ENCODE peak calls at places on chromosomes 13 and 19, in five cellular contexts. B is uterus, U is suprapubic skin, Z is kidney, K is heart right ventricle. P is an unnamed sample.

GRCh38 chr19:19171110-19171672 is 1.1 kb upstream of the MEF2B start:
- DNase-seq in Z (no peak), B (no peak), U (no peak), K (no peak), P (no peak)

GRCh38 chr13:33057019-33057785 is 41.0 kb downstream of the KL start:
- DNase-seq in K (no peak), Z (no peak), U (no peak), B (no peak), P (no peak)

GRCh38 chr13:42788601-42789000 is 7.2 kb downstream of the FAM216B start:
- DNase-seq in Z (no peak), U (no peak), K (no peak), B (no peak), P (no peak)

GRCh38 chr13:37868691-37869505 is 674 bp downstream of the TRPC4 start:
- DNase-seq in Z (peak; percentile 49), K (no peak), U (no peak), B (no peak), P (no peak)

GRCh38 chr13:52162279-52163101 is 3.1 kb upstream of the NEK3 start:
- DNase-seq in U (no peak), Z (no peak), K (no peak), B (no peak), P (no peak)

GRCh38 chr13:64782459-64782858 is 2447.7 kb downstream of the PCDH9 start:
- DNase-seq in K (no peak), B (no peak), U (no peak), Z (no peak), P (no peak)

GRCh38 chr19:1364070-1364719 is 19.5 kb upstream of the NDUFS7 start:
- DNase-seq in Z (no peak), U (no peak), B (no peak), K (no peak), P (no peak)

GRCh38 chr13:98761126-98761978 is 8.9 kb upstream of the SLC15A1 start:
- DNase-seq in K (no peak), B (no peak), Z (no peak), U (no peak), P (no peak)

GRCh38 chr13:92963029-92963428 is 263.6 kb upstream of the GPC6 start:
- DNase-seq in U (no peak), Z (no peak), B (no peak), K (no peak), P (no peak)

GRCh38 chr13:105627270-105627669 is 908.2 kb downstream of the EFNB2 start:
- DNase-seq in Z (no peak), U (no peak), B (no peak), K (no peak), P (no peak)

GRCh38 chr19:15331419-15332310 is 674 bp downstream of the BRD4 start:
- DNase-seq in K (peak; percentile 58), B (peak; percentile 69), U (peak; percentile 78), Z (peak; percentile 86), P (peak; percentile 60)

GRCh38 chr13:97302611-97303010 is 80.5 kb downstream of the MBNL2 start:
- DNase-seq in Z (no peak), U (no peak), B (no peak), K (no peak), P (no peak)

GRCh38 chr13:97267418-97268059 is 45.4 kb downstream of the MBNL2 start:
- DNase-seq in Z (no peak), K (no peak), B (no peak), U (no peak), P (no peak)

GRCh38 chr19:33260628-33261418 is 35.2 kb upstream of the SLC7A10 start:
- DNase-seq in Z (no peak), K (no peak), U (no peak), B (no peak), P (peak; percentile 57)

GRCh38 chr13:33347866-33348265 is 62.3 kb upstream of the STARD13 start:
- DNase-seq in B (no peak), K (no peak), Z (no peak), U (no peak), P (no peak)

GRCh38 chr19:14383898-14384669 is 2.8 kb downstream of the ADGRE5 start:
- DNase-seq in K (no peak), Z (no peak), B (peak; percentile 53), U (peak; percentile 72), P (no peak)

GRCh38 chr13:47087841-47088240 is 191.0 kb upstream of the HTR2A start:
- DNase-seq in B (no peak), K (no peak), U (no peak), Z (no peak), P (no peak)

GRCh38 chr13:101556676-101557121 is 104.2 kb downstream of the ITGBL1 start:
- DNase-seq in B (no peak), K (no peak), Z (no peak), U (no peak), P (no peak)

GRCh38 chr19:21084343-21084742 is 2.3 kb downstream of the ZNF714 start:
- DNase-seq in B (no peak), U (no peak), K (no peak), Z (no peak), P (no peak)

GRCh38 chr13:60431108-60431700 is 34.2 kb downstream of the TDRD3 start:
- DNase-seq in U (no peak), Z (no peak), K (no peak), B (no peak), P (no peak)

GRCh38 chr13:63643543-63643942 is 2227.9 kb upstream of the PCDH20 start:
- DNase-seq in B (no peak), K (no peak), U (no peak), Z (no peak), P (no peak)

GRCh38 chr13:44398606-44399005 is 25.0 kb downstream of the SERP2 start:
- DNase-seq in U (no peak), Z (no peak), K (no peak), B (no peak), P (no peak)

GRCh38 chr19:6260912-6261636 is 18.7 kb downstream of the MLLT1 start:
- DNase-seq in K (no peak), Z (no peak), B (no peak), U (no peak), P (no peak)

GRCh38 chr13:59494560-59494970 is 669.2 kb downstream of the DIAPH3 start:
- DNase-seq in B (no peak), U (no peak), K (no peak), Z (no peak), P (peak; percentile 30)

GRCh38 chr19:54162884-54163283 is 3.4 kb upstream of the LENG1 start:
- DNase-seq in U (no peak), B (no peak), K (no peak), Z (peak; percentile 72), P (no peak)

GRCh38 chr19:54159352-54160181 is at the start of gene LENG1:
- DNase-seq in B (peak; percentile 99), K (peak; percentile 96), U (peak; percentile 100), Z (peak; percentile 100), P (peak; percentile 99)

GRCh38 chr19:54160182-54160811 is 776 bp upstream of the LENG1 start:
- DNase-seq in U (no peak), B (no peak), Z (peak; percentile 80), K (no peak), P (no peak)

GRCh38 chr19:54162241-54162805 is 2.8 kb upstream of the LENG1 start:
- DNase-seq in K (peak; percentile 82), B (peak; percentile 82), Z (peak; percentile 96), U (peak; percentile 95), P (peak; percentile 84)

GRCh38 chr19:54160948-54161347 is 1.4 kb upstream of the LENG1 start:
- DNase-seq in K (no peak), B (no peak), U (no peak), Z (peak; percentile 71), P (no peak)
- H3K27ac ChIP-seq in K (peak overlapping the region; percentile 70), B (peak overlapping the region; percentile 85), U (no peak overlapping the region), Z (no peak overlapping the region), P (no peak overlapping the region)

DNA sequence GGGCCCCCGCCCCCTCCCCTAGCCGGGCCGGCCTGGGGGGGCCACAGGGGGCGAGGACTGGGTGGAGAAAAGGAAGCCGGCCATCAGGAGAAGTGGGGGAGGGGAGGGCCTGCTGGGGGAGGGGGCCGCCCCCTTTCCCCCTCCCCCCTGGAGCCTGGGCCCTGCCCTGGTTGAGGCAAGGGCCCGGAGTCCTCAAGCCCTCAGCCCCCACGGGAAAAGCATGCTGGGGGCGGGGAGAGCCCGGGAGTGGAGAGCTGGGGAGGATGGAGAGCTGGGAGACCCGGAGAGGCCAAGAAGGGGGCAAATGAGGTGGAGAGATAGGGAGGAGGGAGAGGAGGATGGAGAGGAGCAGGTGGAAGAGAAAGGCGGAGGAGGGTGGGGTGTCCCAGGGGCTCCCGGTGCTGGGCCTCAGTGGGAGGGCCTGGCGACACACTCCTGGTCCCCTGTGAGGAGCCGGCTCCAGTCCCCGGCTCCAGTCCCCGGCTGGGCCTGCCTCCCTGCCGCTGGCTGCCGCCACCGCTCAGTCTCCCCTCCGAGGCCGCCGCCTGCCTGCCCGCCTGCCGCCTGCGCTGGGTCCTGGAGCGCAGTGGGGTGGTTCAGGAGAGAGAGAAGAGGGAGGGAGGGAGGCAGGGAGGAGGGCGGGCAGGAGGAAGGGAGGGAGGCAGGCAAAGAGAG is at the start of gene GRIK5:
- DNase-seq in U (no peak), Z (peak; percentile 68), B (no peak), K (no peak), P (no peak)
- H3K27ac ChIP-seq in U (no peak within 1 kb of the TSS), Z (no peak within 1 kb of the TSS), B (peak within 1 kb of the TSS; percentile 73), K (no peak within 1 kb of the TSS), P (peak within 1 kb of the TSS; percentile 30)

GRCh38 chr19:10352764-10353671 is 13.6 kb upstream of the ICAM3 start:
- DNase-seq in U (no peak), B (peak; percentile 60), Z (peak; percentile 96), K (peak; percentile 87), P (peak; percentile 84)
- H3K27ac ChIP-seq in U (no peak overlapping the region), B (peak overlapping the region; percentile 22), Z (peak overlapping the region; percentile 93), K (peak overlapping the region; percentile 87), P (peak overlapping the region; percentile 84)

GRCh38 chr19:39359026-39359425 is 16.8 kb downstream of the SAMD4B start:
- DNase-seq in U (no peak), K (no peak), Z (no peak), B (no peak), P (no peak)

GRCh38 chr19:39363909-39364457 is 21.8 kb downstream of the SAMD4B start:
- DNase-seq in B (peak; percentile 50), U (no peak), Z (peak; percentile 80), K (peak; percentile 33), P (peak; percentile 51)

GRCh38 chr19:39360599-39360998 is 18.4 kb downstream of the SAMD4B start:
- DNase-seq in B (no peak), Z (no peak), K (no peak), U (no peak), P (no peak)

GRCh38 chr19:39365531-39365930 is 23.3 kb downstream of the SAMD4B start:
- DNase-seq in Z (no peak), B (no peak), K (no peak), U (no peak), P (no peak)

DNA sequence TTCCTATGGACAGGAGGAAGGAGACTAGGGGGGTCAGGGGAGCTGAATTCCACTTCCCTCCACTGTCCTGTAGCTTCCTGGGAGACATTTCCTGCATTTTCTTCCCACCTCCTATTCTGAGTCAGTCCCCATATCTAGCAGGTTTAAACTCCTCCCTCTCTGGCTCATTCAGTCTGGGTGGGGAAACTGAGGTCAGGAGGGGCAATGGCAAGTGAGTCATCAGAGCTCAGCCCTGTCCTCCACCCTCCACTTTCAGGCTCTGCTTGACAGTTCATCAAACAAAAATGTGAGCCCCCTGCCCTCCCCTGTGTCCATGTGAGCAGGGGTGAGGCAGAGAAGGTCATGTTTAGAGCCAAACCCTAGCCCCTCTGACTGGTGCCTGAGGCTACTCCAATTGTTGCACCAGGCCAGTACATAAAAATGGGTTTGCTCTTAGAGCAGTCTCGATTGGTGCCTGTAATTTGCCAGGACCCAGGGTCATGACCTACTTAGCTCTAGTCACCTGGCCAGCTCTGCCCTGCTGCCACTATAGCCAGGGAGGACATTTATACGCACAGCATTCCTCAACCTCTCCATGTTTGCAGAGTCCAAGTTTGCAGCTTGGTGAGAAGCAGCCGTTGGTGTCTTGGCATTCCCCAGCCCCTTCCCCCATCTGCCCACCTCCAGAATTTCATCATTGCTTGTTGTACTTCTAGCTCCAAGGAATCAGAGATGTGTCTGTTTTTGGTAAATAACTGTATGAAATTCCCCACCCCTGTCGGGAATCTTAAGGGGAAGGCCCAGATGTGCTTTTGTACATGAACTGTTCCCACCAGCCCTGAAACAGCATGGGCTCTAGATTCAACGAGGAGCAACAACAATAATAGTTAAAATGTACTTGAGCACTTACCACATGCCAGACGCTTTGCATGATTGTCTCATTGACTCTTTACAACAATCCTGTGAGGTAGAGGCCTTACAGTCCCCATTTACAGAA is 20.7 kb downstream of the SAMD4B start:
- DNase-seq in U (no peak), B (peak; percentile 54), K (no peak), Z (no peak), P (no peak)
- H3K27ac ChIP-seq in U (peak overlapping the region; percentile 78), B (peak overlapping the region; percentile 36), K (peak overlapping the region; percentile 50), Z (no peak overlapping the region), P (peak overlapping the region; percentile 60)